ENCODE peak calls at places on chromosomes 3 and 15, in nine cellular contexts. L is nephron progenitor cell, T is sigmoid colon, D is Calu3, E is choroid plexus epithelial cell, N is cardiac fibroblast, A is A549, I is PC-9, C is mucosa of descending colon. K is an unnamed sample.

GRCh38 chr15:58987036-58987435 is 427 bp upstream of the RNF111 start:
- DNase-seq in L (no peak), T (no peak), D (no peak), E (peak), N (no peak), A (no peak), I (no peak), C (no peak), K (no peak)

GRCh38 chr3:194272221-194272620 is 78.9 kb downstream of the CPN2 start:
- DNase-seq in L (no peak), T (peak), D (no peak), E (no peak), N (no peak), A (no peak), I (no peak), C (no peak), K (no peak)

GRCh38 chr3:13876451-13876850 is 3.4 kb downstream of the WNT7A start:
- DNase-seq in L (no peak), T (no peak), D (no peak), E (no peak), N (no peak), A (no peak), I (no peak), C (no peak), K (no peak)

GRCh38 chr3:117814975-117815374 is 1105.4 kb downstream of the TUSC7 start:
- DNase-seq in L (no peak), T (no peak), D (no peak), E (peak), N (peak), A (no peak), I (no peak), C (no peak), K (no peak)

GRCh38 chr3:180571831-180572578 is 30.0 kb upstream of the TTC14 start:
- DNase-seq in L (no peak), T (no peak), D (no peak), E (no peak), N (no peak), A (no peak), I (no peak), C (no peak), K (no peak)

GRCh38 chr15:39896101-39896500 is 24.0 kb downstream of the GPR176 start:
- DNase-seq in L (no peak), T (no peak), D (no peak), E (peak), N (peak), A (no peak), I (no peak), C (no peak), K (no peak)

GRCh38 chr3:128408693-128409620 is 57.7 kb downstream of the DNAJB8 start:
- DNase-seq in L (no peak), T (no peak), D (peak), E (no peak), N (no peak), A (no peak), I (no peak), C (no peak), K (no peak)

GRCh38 chr3:181794036-181794790 is 82.5 kb downstream of the SOX2 start:
- DNase-seq in L (no peak), T (no peak), D (no peak), E (no peak), N (no peak), A (no peak), I (no peak), C (no peak), K (no peak)

GRCh38 chr15:89028036-89028435 is 60.2 kb upstream of the ABHD2 start:
- DNase-seq in L (no peak), T (no peak), D (no peak), E (no peak), N (no peak), A (no peak), I (no peak), C (no peak), K (no peak)

GRCh38 chr3:197539651-197540051 is 16.1 kb downstream of the BDH1 start:
- DNase-seq in L (no peak), T (no peak), D (peak), E (no peak), N (no peak), A (no peak), I (peak), C (no peak), K (no peak)

GRCh38 chr3:47362704-47363103 is 18.1 kb upstream of the PTPN23 start:
- DNase-seq in L (no peak), T (no peak), D (no peak), E (no peak), N (peak), A (no peak), I (no peak), C (no peak), K (peak)

GRCh38 chr3:4809970-4810369 is 169.3 kb upstream of the BHLHE40 start:
- DNase-seq in L (no peak), T (no peak), D (no peak), E (no peak), N (no peak), A (no peak), I (no peak), C (no peak), K (no peak)

GRCh38 chr15:53739187-53739586 is 20.3 kb downstream of the WDR72 start:
- DNase-seq in L (no peak), T (no peak), D (no peak), E (no peak), N (no peak), A (no peak), I (no peak), C (no peak), K (no peak)

GRCh38 chr15:72859023-72859756 is 75.6 kb upstream of the ADPGK start:
- DNase-seq in L (no peak), T (no peak), D (no peak), E (no peak), N (no peak), A (no peak), I (no peak), C (no peak), K (no peak)

GRCh38 chr15:100572362-100572983 is 29.5 kb downstream of the LINS1 start:
- DNase-seq in L (no peak), T (no peak), D (no peak), E (peak), N (peak), A (no peak), I (no peak), C (no peak), K (no peak)

GRCh38 chr15:57133127-57133968 is 214.9 kb downstream of the TCF12 start:
- DNase-seq in L (peak), T (no peak), D (no peak), E (no peak), N (no peak), A (no peak), I (no peak), C (no peak), K (no peak)

GRCh38 chr3:149145361-149145760 is 15.9 kb downstream of the HPS3 start:
- DNase-seq in L (no peak), T (no peak), D (no peak), E (no peak), N (no peak), A (no peak), I (no peak), C (no peak), K (no peak)

GRCh38 chr3:88767746-88768145 is 339.7 kb upstream of the EPHA3 start:
- DNase-seq in L (no peak), T (no peak), D (no peak), E (no peak), N (peak), A (no peak), I (no peak), C (no peak), K (no peak)

GRCh38 chr15:51775967-51776816 is 24.8 kb downstream of the TMOD2 start:
- DNase-seq in L (peak), T (no peak), D (peak), E (peak), N (peak), A (peak), I (no peak), C (no peak), K (peak)

GRCh38 chr3:71710906-71711494 is 14.2 kb downstream of the EIF4E3 start:
- DNase-seq in L (no peak), T (no peak), D (no peak), E (peak), N (peak), A (peak), I (no peak), C (no peak), K (no peak)

GRCh38 chr3:18424862-18425640 is at the start of gene SATB1:
- DNase-seq in L (peak), T (peak), D (peak), E (peak), N (peak), A (peak), I (no peak), C (peak), K (peak)

GRCh38 chr3:101069796-101070195 is 76.6 kb upstream of the ABI3BP start:
- DNase-seq in L (no peak), T (no peak), D (no peak), E (peak), N (no peak), A (no peak), I (no peak), C (no peak), K (no peak)

GRCh38 chr3:169990431-169990830 is 23.8 kb downstream of the SEC62 start:
- DNase-seq in L (no peak), T (no peak), D (no peak), E (no peak), N (no peak), A (no peak), I (no peak), C (no peak), K (no peak)

GRCh38 chr3:108497271-108497670 is 13.1 kb downstream of the MYH15 start:
- DNase-seq in L (no peak), T (no peak), D (no peak), E (no peak), N (no peak), A (no peak), I (no peak), C (no peak), K (no peak)

GRCh38 chr3:108489776-108490175 is 20.6 kb downstream of the MYH15 start:
- DNase-seq in L (peak), T (no peak), D (peak), E (peak), N (peak), A (peak), I (peak), C (no peak), K (peak)

GRCh38 chr3:108494862-108495531 is 15.4 kb downstream of the MYH15 start:
- DNase-seq in L (no peak), T (no peak), D (no peak), E (peak), N (no peak), A (no peak), I (no peak), C (no peak), K (no peak)

GRCh38 chr3:108495717-108496116 is 14.7 kb downstream of the MYH15 start:
- DNase-seq in L (no peak), T (no peak), D (no peak), E (no peak), N (peak), A (no peak), I (no peak), C (no peak), K (no peak)

GRCh38 chr3:108493862-108494261 is 16.5 kb downstream of the MYH15 start:
- DNase-seq in L (no peak), T (no peak), D (peak), E (no peak), N (no peak), A (peak), I (no peak), C (no peak), K (peak)
- TF ChIP-seq CTCF in L (no peak), T (no peak), D (no peak), E (peak), N (peak), A (peak), I (peak), C (no peak), K (no peak)

DNA sequence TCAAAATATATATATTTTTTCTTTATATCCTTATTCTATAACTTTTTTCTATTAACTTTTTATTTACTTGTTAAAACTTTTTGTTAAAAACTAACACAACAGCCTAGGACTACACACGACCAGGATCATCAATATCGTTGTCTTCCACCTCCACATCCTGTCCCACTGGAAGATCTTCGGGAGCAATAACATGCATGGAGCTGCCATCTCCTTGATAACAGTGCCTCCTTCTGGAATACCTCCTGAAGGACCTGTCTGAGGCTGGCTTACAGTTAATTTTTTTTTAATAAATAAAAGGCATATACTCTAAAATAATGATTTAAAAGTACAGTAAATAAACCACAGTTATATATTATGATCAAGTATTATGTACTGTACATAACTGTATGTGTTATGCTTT is 58.9 kb downstream of the SFMBT1 start:
- DNase-seq in L (no peak), T (no peak), D (no peak), E (peak), N (peak), A (peak), I (no peak), C (no peak), K (peak)
- TF ChIP-seq CTCF in L (no peak), T (no peak), D (no peak), E (peak), N (peak), A (peak), I (peak), C (no peak), K (no peak)

GRCh38 chr3:44416031-44417030 is 61.1 kb downstream of the ZNF445 start:
- DNase-seq in L (no peak), T (no peak), D (no peak), E (no peak), N (no peak), A (no peak), I (no peak), C (no peak), K (no peak)

GRCh38 chr3:44420676-44421075 is 56.8 kb downstream of the ZNF445 start:
- DNase-seq in L (no peak), T (no peak), D (no peak), E (no peak), N (no peak), A (no peak), I (no peak), C (no peak), K (no peak)

GRCh38 chr3:44419159-44419922 is 58.1 kb downstream of the ZNF445 start:
- DNase-seq in L (no peak), T (no peak), D (no peak), E (no peak), N (no peak), A (no peak), I (no peak), C (no peak), K (no peak)

GRCh38 chr3:44419923-44420650 is 57.4 kb downstream of the ZNF445 start:
- DNase-seq in L (no peak), T (no peak), D (no peak), E (no peak), N (no peak), A (no peak), I (no peak), C (no peak), K (no peak)

DNA sequence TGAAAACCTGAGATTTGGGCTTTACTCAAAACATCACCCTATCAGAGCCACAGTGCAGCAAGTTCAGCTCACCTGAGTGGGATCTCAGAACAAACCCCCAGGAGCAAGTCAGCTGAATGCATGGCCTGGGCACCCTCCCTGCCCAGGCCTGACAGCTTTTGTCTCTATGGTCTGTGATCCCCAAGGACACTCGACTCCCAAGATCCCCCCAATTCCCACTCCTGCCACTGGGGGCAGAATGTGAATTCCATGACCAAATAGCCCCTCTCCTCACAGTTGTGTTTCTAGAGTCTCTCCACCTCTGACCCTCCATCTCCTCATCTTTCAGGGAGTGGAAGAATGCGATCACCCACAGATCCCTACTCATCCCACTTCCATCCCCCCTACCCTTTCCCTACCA is 58.9 kb downstream of the ZNF445 start:
- DNase-seq in L (no peak), T (no peak), D (no peak), E (no peak), N (no peak), A (no peak), I (no peak), C (no peak), K (peak)
- TF ChIP-seq CTCF in L (peak), T (no peak), D (peak), E (peak), N (peak), A (no peak), I (peak), C (no peak), K (peak)

GRCh38 chr15:28921336-28921735 is 35.6 kb downstream of the APBA2 start:
- DNase-seq in L (no peak), T (peak), D (no peak), E (no peak), N (no peak), A (no peak), I (no peak), C (no peak), K (no peak)
- TF ChIP-seq CTCF in L (no peak), T (no peak), D (no peak), E (no peak), N (no peak), A (no peak), I (no peak), C (no peak), K (no peak)

GRCh38 chr3:150184426-150185071 is 213.9 kb upstream of the PFN2 start:
- DNase-seq in L (no peak), T (no peak), D (no peak), E (peak), N (peak), A (peak), I (peak), C (no peak), K (no peak)
- TF ChIP-seq CTCF in L (no peak), T (no peak), D (no peak), E (no peak), N (no peak), A (no peak), I (peak), C (no peak), K (no peak)

GRCh38 chr3:33299395-33300081 is 22.3 kb downstream of the FBXL2 start:
- DNase-seq in L (no peak), T (no peak), D (no peak), E (peak), N (peak), A (peak), I (peak), C (no peak), K (no peak)
- TF ChIP-seq CTCF in L (no peak), T (no peak), D (no peak), E (no peak), N (no peak), A (no peak), I (no peak), C (no peak), K (no peak)